ENCODE peak calls at places on chromosome 1, in eight cellular contexts. One of them, this sample, is unnamed.

GRCh38 chr1:34684246-34684645 is 70.6 kb upstream of the GJB5 start:
- DNase-seq in activated T-helper 1 cell treated with Interleukin-2 at 50 U/mL for 16 hours: no peak
- DNase-seq in activated effector memory CD4-positive, alpha-beta T cell treated with Interleukin-2 at 50 U/mL for 16 hours: no peak
- DNase-seq in brain pericyte: no peak
- DNase-seq in GM13976: no peak
- DNase-seq in epithelial cell of esophagus: no peak
- DNase-seq in Caco-2: no peak
- DNase-seq in CD8-positive, alpha-beta T cell: no peak
- DNase-seq in this sample: peak

GRCh38 chr1:20507248-20507563 is 745 bp downstream of the MUL1 start:
- DNase-seq in activated effector memory CD4-positive, alpha-beta T cell treated with Interleukin-2 at 50 U/mL for 16 hours: no peak
- DNase-seq in activated T-helper 1 cell treated with Interleukin-2 at 50 U/mL for 16 hours: no peak
- DNase-seq in GM13976: no peak
- DNase-seq in epithelial cell of esophagus: no peak
- DNase-seq in Caco-2: no peak
- DNase-seq in brain pericyte: no peak
- DNase-seq in CD8-positive, alpha-beta T cell: no peak
- DNase-seq in this sample: peak

GRCh38 chr1:21100496-21100895 is 76.2 kb downstream of the EIF4G3 start:
- DNase-seq in activated T-helper 1 cell treated with Interleukin-2 at 50 U/mL for 16 hours: no peak
- DNase-seq in brain pericyte: no peak
- DNase-seq in activated effector memory CD4-positive, alpha-beta T cell treated with Interleukin-2 at 50 U/mL for 16 hours: no peak
- DNase-seq in Caco-2: no peak
- DNase-seq in GM13976: no peak
- DNase-seq in epithelial cell of esophagus: peak
- DNase-seq in CD8-positive, alpha-beta T cell: no peak
- DNase-seq in this sample: no peak

GRCh38 chr1:145702826-145703225 is 4.3 kb downstream of the PDZK1 start:
- DNase-seq in epithelial cell of esophagus: no peak
- DNase-seq in Caco-2: no peak
- DNase-seq in GM13976: no peak
- DNase-seq in activated T-helper 1 cell treated with Interleukin-2 at 50 U/mL for 16 hours: no peak
- DNase-seq in brain pericyte: no peak
- DNase-seq in activated effector memory CD4-positive, alpha-beta T cell treated with Interleukin-2 at 50 U/mL for 16 hours: no peak
- DNase-seq in CD8-positive, alpha-beta T cell: no peak
- DNase-seq in this sample: no peak

GRCh38 chr1:225517221-225517620 is 89.4 kb upstream of the LBR start:
- DNase-seq in activated effector memory CD4-positive, alpha-beta T cell treated with Interleukin-2 at 50 U/mL for 16 hours: no peak
- DNase-seq in brain pericyte: no peak
- DNase-seq in GM13976: no peak
- DNase-seq in Caco-2: no peak
- DNase-seq in activated T-helper 1 cell treated with Interleukin-2 at 50 U/mL for 16 hours: no peak
- DNase-seq in CD8-positive, alpha-beta T cell: no peak
- DNase-seq in epithelial cell of esophagus: no peak
- DNase-seq in this sample: no peak

GRCh38 chr1:22787636-22788035 is 77.0 kb downstream of the EPHB2 start:
- DNase-seq in activated T-helper 1 cell treated with Interleukin-2 at 50 U/mL for 16 hours: no peak
- DNase-seq in CD8-positive, alpha-beta T cell: no peak
- DNase-seq in brain pericyte: no peak
- DNase-seq in Caco-2: no peak
- DNase-seq in activated effector memory CD4-positive, alpha-beta T cell treated with Interleukin-2 at 50 U/mL for 16 hours: no peak
- DNase-seq in epithelial cell of esophagus: no peak
- DNase-seq in GM13976: no peak
- DNase-seq in this sample: no peak

GRCh38 chr1:211628446-211628845 is 47.0 kb downstream of the NEK2 start:
- DNase-seq in activated T-helper 1 cell treated with Interleukin-2 at 50 U/mL for 16 hours: no peak
- DNase-seq in activated effector memory CD4-positive, alpha-beta T cell treated with Interleukin-2 at 50 U/mL for 16 hours: no peak
- DNase-seq in GM13976: no peak
- DNase-seq in epithelial cell of esophagus: no peak
- DNase-seq in CD8-positive, alpha-beta T cell: no peak
- DNase-seq in brain pericyte: no peak
- DNase-seq in Caco-2: no peak
- DNase-seq in this sample: no peak

GRCh38 chr1:37714689-37715088 is 22.4 kb downstream of the CDCA8 start:
- DNase-seq in brain pericyte: no peak
- DNase-seq in GM13976: no peak
- DNase-seq in epithelial cell of esophagus: no peak
- DNase-seq in activated effector memory CD4-positive, alpha-beta T cell treated with Interleukin-2 at 50 U/mL for 16 hours: no peak
- DNase-seq in CD8-positive, alpha-beta T cell: no peak
- DNase-seq in activated T-helper 1 cell treated with Interleukin-2 at 50 U/mL for 16 hours: no peak
- DNase-seq in Caco-2: no peak
- DNase-seq in this sample: no peak

GRCh38 chr1:9591669-9592509 is 3.2 kb downstream of the TMEM201 start:
- DNase-seq in brain pericyte: no peak
- DNase-seq in activated effector memory CD4-positive, alpha-beta T cell treated with Interleukin-2 at 50 U/mL for 16 hours: no peak
- DNase-seq in Caco-2: no peak
- DNase-seq in epithelial cell of esophagus: no peak
- DNase-seq in GM13976: no peak
- DNase-seq in activated T-helper 1 cell treated with Interleukin-2 at 50 U/mL for 16 hours: no peak
- DNase-seq in CD8-positive, alpha-beta T cell: no peak
- DNase-seq in this sample: peak

GRCh38 chr1:184567648-184568047 is 180.8 kb downstream of the C1orf21 start:
- DNase-seq in CD8-positive, alpha-beta T cell: no peak
- DNase-seq in epithelial cell of esophagus: no peak
- DNase-seq in brain pericyte: no peak
- DNase-seq in activated effector memory CD4-positive, alpha-beta T cell treated with Interleukin-2 at 50 U/mL for 16 hours: no peak
- DNase-seq in Caco-2: no peak
- DNase-seq in activated T-helper 1 cell treated with Interleukin-2 at 50 U/mL for 16 hours: no peak
- DNase-seq in GM13976: no peak
- DNase-seq in this sample: no peak

GRCh38 chr1:229891227-229891626 is 175.8 kb upstream of the GALNT2 start:
- DNase-seq in Caco-2: no peak
- DNase-seq in GM13976: no peak
- DNase-seq in brain pericyte: no peak
- DNase-seq in activated T-helper 1 cell treated with Interleukin-2 at 50 U/mL for 16 hours: no peak
- DNase-seq in epithelial cell of esophagus: no peak
- DNase-seq in CD8-positive, alpha-beta T cell: no peak
- DNase-seq in activated effector memory CD4-positive, alpha-beta T cell treated with Interleukin-2 at 50 U/mL for 16 hours: no peak
- DNase-seq in this sample: no peak

GRCh38 chr1:20875198-20875973 is 88.3 kb upstream of the HP1BP3 start:
- DNase-seq in CD8-positive, alpha-beta T cell: no peak
- DNase-seq in activated effector memory CD4-positive, alpha-beta T cell treated with Interleukin-2 at 50 U/mL for 16 hours: no peak
- DNase-seq in epithelial cell of esophagus: no peak
- DNase-seq in GM13976: no peak
- DNase-seq in brain pericyte: no peak
- DNase-seq in activated T-helper 1 cell treated with Interleukin-2 at 50 U/mL for 16 hours: no peak
- DNase-seq in Caco-2: no peak
- DNase-seq in this sample: no peak

GRCh38 chr1:173276922-173277800 is 70.0 kb upstream of the TNFSF4 start:
- DNase-seq in epithelial cell of esophagus: no peak
- DNase-seq in CD8-positive, alpha-beta T cell: no peak
- DNase-seq in GM13976: no peak
- DNase-seq in Caco-2: no peak
- DNase-seq in activated T-helper 1 cell treated with Interleukin-2 at 50 U/mL for 16 hours: no peak
- DNase-seq in activated effector memory CD4-positive, alpha-beta T cell treated with Interleukin-2 at 50 U/mL for 16 hours: no peak
- DNase-seq in brain pericyte: no peak
- DNase-seq in this sample: no peak

GRCh38 chr1:58155418-58156123 is 391.0 kb downstream of the OMA1 start:
- DNase-seq in epithelial cell of esophagus: peak
- DNase-seq in GM13976: no peak
- DNase-seq in Caco-2: peak
- DNase-seq in activated T-helper 1 cell treated with Interleukin-2 at 50 U/mL for 16 hours: no peak
- DNase-seq in activated effector memory CD4-positive, alpha-beta T cell treated with Interleukin-2 at 50 U/mL for 16 hours: no peak
- DNase-seq in brain pericyte: no peak
- DNase-seq in CD8-positive, alpha-beta T cell: no peak
- DNase-seq in this sample: peak